ENCODE peak calls at places on chromosomes 2 and 18, in six cellular contexts. One of them, this sample, is unnamed.

GRCh38 chr2:62467475-62468321 is 38.3 kb downstream of the TMEM17 start:
- DNase-seq in thyroid gland: peak
- DNase-seq in fibroblast of mammary gland: peak
- DNase-seq in neural progenitor cell: no peak
- DNase-seq in lower leg skin: peak
- DNase-seq in HL-60: no peak
- DNase-seq in this sample: peak

GRCh38 chr2:146844226-146844990 is 1000.4 kb upstream of the ACVR2A start:
- DNase-seq in thyroid gland: no peak
- DNase-seq in HL-60: no peak
- DNase-seq in fibroblast of mammary gland: peak
- DNase-seq in lower leg skin: no peak
- DNase-seq in neural progenitor cell: no peak
- DNase-seq in this sample: no peak

GRCh38 chr2:215612770-215613169 is 176.9 kb upstream of the FN1 start:
- DNase-seq in neural progenitor cell: no peak
- DNase-seq in fibroblast of mammary gland: peak
- DNase-seq in HL-60: no peak
- DNase-seq in thyroid gland: no peak
- DNase-seq in lower leg skin: no peak
- DNase-seq in this sample: no peak

GRCh38 chr2:126719191-126720030 is 63.5 kb downstream of the GYPC start:
- DNase-seq in HL-60: no peak
- DNase-seq in thyroid gland: no peak
- DNase-seq in lower leg skin: no peak
- DNase-seq in fibroblast of mammary gland: no peak
- DNase-seq in neural progenitor cell: no peak
- DNase-seq in this sample: peak

GRCh38 chr18:78069784-78070664 is 820.4 kb downstream of the GALR1 start:
- DNase-seq in fibroblast of mammary gland: no peak
- DNase-seq in thyroid gland: peak
- DNase-seq in neural progenitor cell: no peak
- DNase-seq in lower leg skin: no peak
- DNase-seq in HL-60: no peak
- DNase-seq in this sample: peak

GRCh38 chr18:79988925-79989361 is 580 bp upstream of the TXNL4A start:
- DNase-seq in neural progenitor cell: peak
- DNase-seq in HL-60: no peak
- DNase-seq in thyroid gland: peak
- DNase-seq in fibroblast of mammary gland: peak
- DNase-seq in lower leg skin: peak
- DNase-seq in this sample: no peak

GRCh38 chr2:129273266-129274037 is 706.0 kb upstream of the RAB6C start:
- DNase-seq in lower leg skin: no peak
- DNase-seq in fibroblast of mammary gland: no peak
- DNase-seq in neural progenitor cell: no peak
- DNase-seq in thyroid gland: no peak
- DNase-seq in HL-60: no peak
- DNase-seq in this sample: no peak

GRCh38 chr2:240319855-240320560 is 115.5 kb upstream of the GPC1 start:
- DNase-seq in neural progenitor cell: peak
- DNase-seq in HL-60: no peak
- DNase-seq in fibroblast of mammary gland: peak
- DNase-seq in thyroid gland: peak
- DNase-seq in lower leg skin: no peak
- DNase-seq in this sample: no peak

GRCh38 chr2:102599486-102599885 is 19.9 kb upstream of the SLC9A2 start:
- DNase-seq in neural progenitor cell: no peak
- DNase-seq in lower leg skin: no peak
- DNase-seq in fibroblast of mammary gland: no peak
- DNase-seq in HL-60: no peak
- DNase-seq in thyroid gland: no peak
- DNase-seq in this sample: no peak

GRCh38 chr2:134245340-134245984 is 8.4 kb upstream of the MGAT5 start:
- DNase-seq in lower leg skin: peak
- DNase-seq in thyroid gland: peak
- DNase-seq in HL-60: peak
- DNase-seq in neural progenitor cell: peak
- DNase-seq in fibroblast of mammary gland: peak
- DNase-seq in this sample: peak

GRCh38 chr2:124283090-124283489 is 258.0 kb downstream of the CNTNAP5 start:
- DNase-seq in thyroid gland: peak
- DNase-seq in HL-60: no peak
- DNase-seq in lower leg skin: no peak
- DNase-seq in fibroblast of mammary gland: peak
- DNase-seq in neural progenitor cell: no peak
- DNase-seq in this sample: no peak

GRCh38 chr2:149679286-149679685 is 91.7 kb upstream of the MMADHC start:
- DNase-seq in lower leg skin: no peak
- DNase-seq in fibroblast of mammary gland: peak
- DNase-seq in HL-60: no peak
- DNase-seq in neural progenitor cell: no peak
- DNase-seq in thyroid gland: no peak
- DNase-seq in this sample: no peak

GRCh38 chr2:203623104-203623503 is 83.3 kb upstream of the CD28 start:
- DNase-seq in thyroid gland: no peak
- DNase-seq in neural progenitor cell: peak
- DNase-seq in fibroblast of mammary gland: peak
- DNase-seq in lower leg skin: no peak
- DNase-seq in HL-60: no peak
- DNase-seq in this sample: no peak

GRCh38 chr18:2306641-2307040 is 264.7 kb downstream of the METTL4 start:
- DNase-seq in HL-60: no peak
- DNase-seq in lower leg skin: no peak
- DNase-seq in fibroblast of mammary gland: peak
- DNase-seq in neural progenitor cell: no peak
- DNase-seq in thyroid gland: no peak
- DNase-seq in this sample: no peak

GRCh38 chr2:205763708-205764501 is 81.6 kb downstream of the NRP2 start:
- DNase-seq in lower leg skin: no peak
- DNase-seq in thyroid gland: peak
- DNase-seq in fibroblast of mammary gland: peak
- DNase-seq in HL-60: peak
- DNase-seq in neural progenitor cell: peak
- DNase-seq in this sample: peak

GRCh38 chr2:69309336-69310048 is 77.5 kb downstream of the GFPT1 start:
- DNase-seq in HL-60: no peak
- DNase-seq in lower leg skin: no peak
- DNase-seq in fibroblast of mammary gland: no peak
- DNase-seq in neural progenitor cell: no peak
- DNase-seq in thyroid gland: peak
- DNase-seq in this sample: no peak

GRCh38 chr18:12946549-12947354 is 1.1 kb upstream of the SEH1L start:
- DNase-seq in HL-60: peak
- DNase-seq in neural progenitor cell: peak
- DNase-seq in thyroid gland: peak
- DNase-seq in fibroblast of mammary gland: peak
- DNase-seq in lower leg skin: no peak
- DNase-seq in this sample: no peak

GRCh38 chr2:197215988-197216979 is 94.3 kb downstream of the ANKRD44 start:
- DNase-seq in fibroblast of mammary gland: peak
- DNase-seq in lower leg skin: no peak
- DNase-seq in HL-60: peak
- DNase-seq in neural progenitor cell: no peak
- DNase-seq in thyroid gland: no peak
- DNase-seq in this sample: no peak

GRCh38 chr18:56173542-56174220 is 464.7 kb downstream of the TXNL1 start:
- DNase-seq in HL-60: no peak
- DNase-seq in lower leg skin: no peak
- DNase-seq in neural progenitor cell: no peak
- DNase-seq in thyroid gland: no peak
- DNase-seq in fibroblast of mammary gland: no peak
- DNase-seq in this sample: no peak

GRCh38 chr2:62895632-62896009 is 155.0 kb upstream of the OTX1 start:
- DNase-seq in fibroblast of mammary gland: peak
- DNase-seq in neural progenitor cell: no peak
- DNase-seq in HL-60: no peak
- DNase-seq in lower leg skin: no peak
- DNase-seq in thyroid gland: no peak
- DNase-seq in this sample: no peak

GRCh38 chr18:50928551-50928950 is 39.3 kb upstream of the ELAC1 start:
- DNase-seq in lower leg skin: no peak
- DNase-seq in HL-60: no peak
- DNase-seq in fibroblast of mammary gland: peak
- DNase-seq in thyroid gland: no peak
- DNase-seq in neural progenitor cell: no peak
- DNase-seq in this sample: no peak

GRCh38 chr2:28160986-28161425 is 231.7 kb upstream of the FOSL2 start:
- DNase-seq in thyroid gland: no peak
- DNase-seq in lower leg skin: no peak
- DNase-seq in fibroblast of mammary gland: peak
- DNase-seq in HL-60: no peak
- DNase-seq in neural progenitor cell: no peak
- DNase-seq in this sample: no peak

GRCh38 chr18:45249306-45249705 is 366.0 kb upstream of the SLC14A2 start:
- DNase-seq in lower leg skin: no peak
- DNase-seq in HL-60: no peak
- DNase-seq in fibroblast of mammary gland: no peak
- DNase-seq in neural progenitor cell: no peak
- DNase-seq in thyroid gland: no peak
- DNase-seq in this sample: no peak

GRCh38 chr18:13397504-13398163 is 179.1 kb downstream of the LDLRAD4 start:
- DNase-seq in neural progenitor cell: no peak
- DNase-seq in fibroblast of mammary gland: no peak
- DNase-seq in HL-60: no peak
- DNase-seq in thyroid gland: no peak
- DNase-seq in lower leg skin: no peak
- DNase-seq in this sample: no peak

GRCh38 chr2:2586068-2586776 is 255.1 kb upstream of the MYT1L start:
- DNase-seq in thyroid gland: no peak
- DNase-seq in fibroblast of mammary gland: no peak
- DNase-seq in HL-60: no peak
- DNase-seq in lower leg skin: no peak
- DNase-seq in neural progenitor cell: no peak
- DNase-seq in this sample: no peak

GRCh38 chr2:23412556-23413155 is 27.7 kb downstream of the KLHL29 start:
- DNase-seq in neural progenitor cell: no peak
- DNase-seq in fibroblast of mammary gland: peak
- DNase-seq in lower leg skin: no peak
- DNase-seq in HL-60: no peak
- DNase-seq in thyroid gland: no peak
- DNase-seq in this sample: no peak

GRCh38 chr2:72934683-72935610 is 17.6 kb downstream of the EMX1 start:
- DNase-seq in neural progenitor cell: peak
- DNase-seq in lower leg skin: no peak
- DNase-seq in fibroblast of mammary gland: no peak
- DNase-seq in HL-60: no peak
- DNase-seq in thyroid gland: no peak
- DNase-seq in this sample: no peak

DNA sequence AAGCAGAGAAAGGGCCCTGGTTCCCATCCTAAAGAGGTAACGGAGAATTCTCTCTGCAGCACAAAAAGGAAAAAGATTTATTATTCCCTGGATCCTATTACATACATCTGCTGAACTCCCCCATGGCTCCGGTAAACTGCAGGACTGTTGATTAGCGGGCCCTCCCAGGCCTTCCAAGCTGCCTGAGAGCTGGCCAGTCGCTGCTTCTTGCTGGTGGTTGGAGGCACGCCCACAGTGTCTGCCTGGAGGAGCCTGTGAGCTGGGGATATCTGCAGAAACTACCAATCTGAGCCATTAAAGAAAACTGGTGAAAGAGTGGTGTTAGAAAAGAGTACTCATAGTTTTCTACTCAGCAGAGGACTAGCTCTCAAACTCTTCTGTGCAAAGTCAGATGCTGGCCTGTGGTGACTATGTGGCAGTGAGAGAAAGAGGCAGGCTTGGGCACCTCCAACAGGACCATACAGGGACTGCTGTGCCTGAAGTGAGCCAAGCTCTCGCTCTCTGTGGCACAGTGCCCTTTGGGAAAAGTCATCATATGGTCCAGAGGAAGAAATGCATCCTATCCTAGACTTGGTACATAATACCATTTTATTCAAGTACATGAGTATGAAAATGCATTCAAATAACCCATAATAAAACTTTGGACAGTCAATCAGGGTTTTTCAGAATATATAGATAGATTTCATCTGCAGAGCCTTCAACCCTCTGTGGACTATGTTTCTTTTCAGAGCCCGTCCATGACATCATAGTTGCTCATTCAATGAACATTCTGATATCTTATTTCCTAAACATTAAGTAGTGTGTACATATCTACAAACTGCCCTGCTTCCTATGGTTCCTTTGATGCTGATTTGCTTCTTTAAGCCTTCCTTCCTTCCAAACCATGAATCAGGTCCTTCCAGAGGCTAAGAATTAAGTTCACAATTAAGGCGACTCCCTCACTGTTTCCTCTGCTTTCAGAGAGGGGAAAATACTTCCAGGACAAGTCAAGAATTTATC is 242.0 kb upstream of the LYPD1 start:
- DNase-seq in fibroblast of mammary gland: no peak
- DNase-seq in HL-60: no peak
- DNase-seq in thyroid gland: no peak
- DNase-seq in neural progenitor cell: peak
- DNase-seq in lower leg skin: no peak
- DNase-seq in this sample: no peak
- TF ChIP-seq CTCF in fibroblast of mammary gland: no peak
- TF ChIP-seq CTCF in HL-60: no peak
- TF ChIP-seq CTCF in thyroid gland: no peak
- TF ChIP-seq CTCF in neural progenitor cell: peak
- TF ChIP-seq CTCF in lower leg skin: no peak
- TF ChIP-seq CTCF in this sample: no peak

GRCh38 chr2:49971453-49971852 is 817.1 kb upstream of the FSHR start:
- DNase-seq in HL-60: no peak
- DNase-seq in neural progenitor cell: no peak
- DNase-seq in thyroid gland: no peak
- DNase-seq in lower leg skin: no peak
- DNase-seq in fibroblast of mammary gland: no peak
- DNase-seq in this sample: no peak

GRCh38 chr2:49978341-49978740 is 824.0 kb upstream of the FSHR start:
- DNase-seq in thyroid gland: no peak
- DNase-seq in neural progenitor cell: peak
- DNase-seq in fibroblast of mammary gland: no peak
- DNase-seq in lower leg skin: no peak
- DNase-seq in HL-60: no peak
- DNase-seq in this sample: no peak

GRCh38 chr2:49973917-49974368 is 819.6 kb upstream of the FSHR start:
- DNase-seq in HL-60: no peak
- DNase-seq in thyroid gland: peak
- DNase-seq in fibroblast of mammary gland: peak
- DNase-seq in lower leg skin: peak
- DNase-seq in neural progenitor cell: peak
- DNase-seq in this sample: peak

GRCh38 chr2:49972699-49973098 is 818.4 kb upstream of the FSHR start:
- DNase-seq in neural progenitor cell: peak
- DNase-seq in thyroid gland: no peak
- DNase-seq in fibroblast of mammary gland: no peak
- DNase-seq in lower leg skin: no peak
- DNase-seq in HL-60: no peak
- DNase-seq in this sample: no peak
- H3K4me3 ChIP-seq in neural progenitor cell: no peak
- H3K4me3 ChIP-seq in thyroid gland: no peak
- H3K4me3 ChIP-seq in fibroblast of mammary gland: no peak
- H3K4me3 ChIP-seq in lower leg skin: no peak
- H3K4me3 ChIP-seq in HL-60: no peak
- H3K4me3 ChIP-seq in this sample: no peak

GRCh38 chr2:224807153-224807964 is 91.2 kb upstream of the CCDC195 start:
- DNase-seq in neural progenitor cell: no peak
- DNase-seq in lower leg skin: no peak
- DNase-seq in fibroblast of mammary gland: no peak
- DNase-seq in thyroid gland: no peak
- DNase-seq in HL-60: no peak
- DNase-seq in this sample: no peak
- TF ChIP-seq CTCF in neural progenitor cell: peak
- TF ChIP-seq CTCF in lower leg skin: no peak
- TF ChIP-seq CTCF in fibroblast of mammary gland: peak
- TF ChIP-seq CTCF in thyroid gland: no peak
- TF ChIP-seq CTCF in HL-60: no peak
- TF ChIP-seq CTCF in this sample: no peak

GRCh38 chr2:171160119-171160629 is 519 bp downstream of the TLK1 start:
- DNase-seq in fibroblast of mammary gland: peak
- DNase-seq in lower leg skin: peak
- DNase-seq in HL-60: no peak
- DNase-seq in neural progenitor cell: peak
- DNase-seq in thyroid gland: peak
- DNase-seq in this sample: peak
- H3K4me3 ChIP-seq in fibroblast of mammary gland: peak
- H3K4me3 ChIP-seq in lower leg skin: peak
- H3K4me3 ChIP-seq in HL-60: peak
- H3K4me3 ChIP-seq in neural progenitor cell: peak
- H3K4me3 ChIP-seq in thyroid gland: peak
- H3K4me3 ChIP-seq in this sample: peak